ENCODE peak calls at places on chromosomes 4 and X, in seven cellular contexts. One of them, this sample, is unnamed.

GRCh38 chr4:1477045-1477905 is 71.0 kb upstream of the NKX1-1 start:
- DNase-seq in NCI-H1436 treated with DMSO at 0.1 percent for 48 hours: no peak
- DNase-seq in sciatic nerve: peak; percentile 45
- DNase-seq in activated T-helper 1 cell treated with anti-CD3 and anti-CD28 coated beads, Interleukin-2, amount 50 U/mL, for 16 hours: no peak
- DNase-seq in AML-193: no peak
- DNase-seq in activated CD4-positive, CD25-positive, alpha-beta regulatory T cell treated with anti-CD3 and anti-CD28 coated beads, Interleukin-2, amount 50 U/mL, for 72 hours: peak; percentile 24
- DNase-seq in mesenchymal stem cell: no peak
- DNase-seq in this sample: no peak

GRCh38 chr4:88613417-88613875 is 21.2 kb downstream of the HERC3 start:
- DNase-seq in NCI-H1436 treated with DMSO at 0.1 percent for 48 hours: peak; percentile 74
- DNase-seq in sciatic nerve: no peak
- DNase-seq in activated T-helper 1 cell treated with anti-CD3 and anti-CD28 coated beads, Interleukin-2, amount 50 U/mL, for 16 hours: no peak
- DNase-seq in AML-193: peak; percentile 71
- DNase-seq in activated CD4-positive, CD25-positive, alpha-beta regulatory T cell treated with anti-CD3 and anti-CD28 coated beads, Interleukin-2, amount 50 U/mL, for 72 hours: no peak
- DNase-seq in mesenchymal stem cell: no peak
- DNase-seq in this sample: no peak

GRCh38 chrX:48468247-48468671 is 1.8 kb downstream of the SLC38A5 start:
- DNase-seq in NCI-H1436 treated with DMSO at 0.1 percent for 48 hours: no peak
- DNase-seq in sciatic nerve: no peak
- DNase-seq in activated T-helper 1 cell treated with anti-CD3 and anti-CD28 coated beads, Interleukin-2, amount 50 U/mL, for 16 hours: no peak
- DNase-seq in AML-193: peak; percentile 2
- DNase-seq in activated CD4-positive, CD25-positive, alpha-beta regulatory T cell treated with anti-CD3 and anti-CD28 coated beads, Interleukin-2, amount 50 U/mL, for 72 hours: peak; percentile 51
- DNase-seq in mesenchymal stem cell: no peak
- DNase-seq in this sample: no peak

GRCh38 chr4:161554372-161554990 is 609.3 kb downstream of the FSTL5 start:
- DNase-seq in NCI-H1436 treated with DMSO at 0.1 percent for 48 hours: no peak
- DNase-seq in sciatic nerve: no peak
- DNase-seq in activated T-helper 1 cell treated with anti-CD3 and anti-CD28 coated beads, Interleukin-2, amount 50 U/mL, for 16 hours: no peak
- DNase-seq in AML-193: no peak
- DNase-seq in activated CD4-positive, CD25-positive, alpha-beta regulatory T cell treated with anti-CD3 and anti-CD28 coated beads, Interleukin-2, amount 50 U/mL, for 72 hours: no peak
- DNase-seq in mesenchymal stem cell: peak; percentile 75
- DNase-seq in this sample: no peak

GRCh38 chrX:40474205-40474626 is 106.6 kb upstream of the ATP6AP2 start:
- DNase-seq in NCI-H1436 treated with DMSO at 0.1 percent for 48 hours: peak; percentile 29
- DNase-seq in sciatic nerve: no peak
- DNase-seq in activated T-helper 1 cell treated with anti-CD3 and anti-CD28 coated beads, Interleukin-2, amount 50 U/mL, for 16 hours: no peak
- DNase-seq in AML-193: no peak
- DNase-seq in activated CD4-positive, CD25-positive, alpha-beta regulatory T cell treated with anti-CD3 and anti-CD28 coated beads, Interleukin-2, amount 50 U/mL, for 72 hours: no peak
- DNase-seq in mesenchymal stem cell: peak; percentile 49
- DNase-seq in this sample: no peak

GRCh38 chrX:116272328-116272727 is 101.8 kb downstream of the AGTR2 start:
- DNase-seq in NCI-H1436 treated with DMSO at 0.1 percent for 48 hours: no peak
- DNase-seq in sciatic nerve: no peak
- DNase-seq in activated T-helper 1 cell treated with anti-CD3 and anti-CD28 coated beads, Interleukin-2, amount 50 U/mL, for 16 hours: no peak
- DNase-seq in AML-193: no peak
- DNase-seq in activated CD4-positive, CD25-positive, alpha-beta regulatory T cell treated with anti-CD3 and anti-CD28 coated beads, Interleukin-2, amount 50 U/mL, for 72 hours: no peak
- DNase-seq in mesenchymal stem cell: peak; percentile 81
- DNase-seq in this sample: peak; percentile 0

GRCh38 chr4:175705407-175705806 is 106.7 kb downstream of the GPM6A start:
- DNase-seq in NCI-H1436 treated with DMSO at 0.1 percent for 48 hours: no peak
- DNase-seq in sciatic nerve: no peak
- DNase-seq in activated T-helper 1 cell treated with anti-CD3 and anti-CD28 coated beads, Interleukin-2, amount 50 U/mL, for 16 hours: no peak
- DNase-seq in AML-193: no peak
- DNase-seq in activated CD4-positive, CD25-positive, alpha-beta regulatory T cell treated with anti-CD3 and anti-CD28 coated beads, Interleukin-2, amount 50 U/mL, for 72 hours: no peak
- DNase-seq in mesenchymal stem cell: no peak
- DNase-seq in this sample: no peak

GRCh38 chrX:46317158-46317557 is 228.1 kb downstream of the ZNF674 start:
- DNase-seq in NCI-H1436 treated with DMSO at 0.1 percent for 48 hours: no peak
- DNase-seq in sciatic nerve: no peak
- DNase-seq in activated T-helper 1 cell treated with anti-CD3 and anti-CD28 coated beads, Interleukin-2, amount 50 U/mL, for 16 hours: no peak
- DNase-seq in AML-193: no peak
- DNase-seq in activated CD4-positive, CD25-positive, alpha-beta regulatory T cell treated with anti-CD3 and anti-CD28 coated beads, Interleukin-2, amount 50 U/mL, for 72 hours: no peak
- DNase-seq in mesenchymal stem cell: no peak
- DNase-seq in this sample: no peak

GRCh38 chr4:174714393-174715211 is 114.4 kb downstream of the GLRA3 start:
- DNase-seq in NCI-H1436 treated with DMSO at 0.1 percent for 48 hours: no peak
- DNase-seq in sciatic nerve: no peak
- DNase-seq in activated T-helper 1 cell treated with anti-CD3 and anti-CD28 coated beads, Interleukin-2, amount 50 U/mL, for 16 hours: no peak
- DNase-seq in AML-193: peak; percentile 57
- DNase-seq in activated CD4-positive, CD25-positive, alpha-beta regulatory T cell treated with anti-CD3 and anti-CD28 coated beads, Interleukin-2, amount 50 U/mL, for 72 hours: no peak
- DNase-seq in mesenchymal stem cell: peak; percentile 57
- DNase-seq in this sample: no peak

GRCh38 chrX:150692296-150692695 is 900 bp upstream of the MTMR1 start:
- DNase-seq in NCI-H1436 treated with DMSO at 0.1 percent for 48 hours: no peak
- DNase-seq in sciatic nerve: no peak
- DNase-seq in activated T-helper 1 cell treated with anti-CD3 and anti-CD28 coated beads, Interleukin-2, amount 50 U/mL, for 16 hours: no peak
- DNase-seq in AML-193: no peak
- DNase-seq in activated CD4-positive, CD25-positive, alpha-beta regulatory T cell treated with anti-CD3 and anti-CD28 coated beads, Interleukin-2, amount 50 U/mL, for 72 hours: no peak
- DNase-seq in mesenchymal stem cell: no peak
- DNase-seq in this sample: no peak